ENCODE peak calls at places on chromosomes 6 and 20, in four cellular contexts. Y, E, V and G are unnamed samples.

GRCh38 chr6:34425132-34425497 is 754 bp downstream of the RPS10 start:
- DNase-seq in Y (no peak), E (no peak), V (no peak), G (no peak)

GRCh38 chr20:6819599-6819998 is 52.1 kb downstream of the BMP2 start:
- DNase-seq in Y (no peak), E (no peak), V (no peak), G (no peak)

GRCh38 chr6:106997392-106998257 is 23.1 kb upstream of the CD24 start:
- DNase-seq in Y (peak), E (no peak), V (no peak), G (no peak)

GRCh38 chr6:56714273-56714672 is 71.6 kb upstream of the DST start:
- DNase-seq in Y (no peak), E (no peak), V (no peak), G (no peak)

GRCh38 chr6:143478479-143479062 is 28.0 kb downstream of the PEX3 start:
- DNase-seq in Y (no peak), E (no peak), V (no peak), G (no peak)

GRCh38 chr6:41538556-41539182 is 7.5 kb upstream of the FOXP4 start:
- DNase-seq in Y (no peak), E (no peak), V (no peak), G (no peak)

GRCh38 chr6:51630011-51630410 is 457.4 kb downstream of the PKHD1 start:
- DNase-seq in Y (no peak), E (no peak), V (no peak), G (no peak)

GRCh38 chr6:143060354-143060805 is 309 bp upstream of the AIG1 start:
- DNase-seq in Y (peak), E (peak), V (peak), G (peak)

GRCh38 chr6:43297644-43298564 is at the start of gene SLC22A7:
- DNase-seq in Y (no peak), E (peak), V (no peak), G (no peak)

GRCh38 chr20:5491463-5491862 is 174.7 kb upstream of the PROKR2 start:
- DNase-seq in Y (no peak), E (no peak), V (no peak), G (no peak)

GRCh38 chr20:57435498-57436222 is 44.5 kb downstream of the RBM38 start:
- DNase-seq in Y (peak), E (peak), V (peak), G (peak)

GRCh38 chr6:40319124-40319523 is 268.0 kb downstream of the LRFN2 start:
- DNase-seq in Y (no peak), E (no peak), V (no peak), G (no peak)

GRCh38 chr6:149990672-149991402 is 27.1 kb downstream of the ULBP1 start:
- DNase-seq in Y (peak), E (no peak), V (peak), G (no peak)

GRCh38 chr6:130090796-130091195 is 72.4 kb downstream of the L3MBTL3 start:
- DNase-seq in Y (no peak), E (no peak), V (no peak), G (no peak)

GRCh38 chr20:6053776-6054688 is at the start of gene LRRN4:
- DNase-seq in Y (no peak), E (no peak), V (no peak), G (no peak)

GRCh38 chr20:56359212-56360132 is 698 bp downstream of the FAM210B start:
- DNase-seq in Y (peak), E (peak), V (peak), G (peak)

GRCh38 chr20:688809-689208 is 13.2 kb upstream of the SCRT2 start:
- DNase-seq in Y (no peak), E (no peak), V (no peak), G (no peak)

GRCh38 chr20:30168025-30168799 is 1089.3 kb upstream of the DEFB115 start:
- DNase-seq in Y (no peak), E (no peak), V (peak), G (peak)

GRCh38 chr6:7901056-7901455 is 9.5 kb downstream of the TXNDC5 start:
- DNase-seq in Y (no peak), E (no peak), V (no peak), G (no peak)

GRCh38 chr6:78883651-78884050 is 16.3 kb downstream of the IRAK1BP1 start:
- DNase-seq in Y (no peak), E (no peak), V (no peak), G (no peak)

GRCh38 chr20:63700199-63701050 is 4.0 kb downstream of the TNFRSF6B start:
- DNase-seq in Y (no peak), E (no peak), V (peak), G (no peak)

GRCh38 chr6:101650402-101651100 is 257.0 kb downstream of the GRIK2 start:
- DNase-seq in Y (no peak), E (no peak), V (no peak), G (no peak)

GRCh38 chr20:58141496-58141895 is 87.0 kb downstream of the ANKRD60 start:
- DNase-seq in Y (no peak), E (no peak), V (peak), G (peak)

GRCh38 chr6:48426636-48427035 is 315.6 kb upstream of the PTCHD4 start:
- DNase-seq in Y (no peak), E (no peak), V (no peak), G (no peak)

GRCh38 chr6:157184202-157185015 is 138.9 kb downstream of the TMEM242 start:
- DNase-seq in Y (peak), E (peak), V (peak), G (peak)

GRCh38 chr20:33291830-33292355 is 8.9 kb downstream of the BPIFB1 start:
- DNase-seq in Y (peak), E (no peak), V (no peak), G (no peak)

GRCh38 chr6:153032255-153032882 is 29.9 kb upstream of the MTRF1L start:
- DNase-seq in Y (no peak), E (no peak), V (no peak), G (no peak)

GRCh38 chr6:27678449-27678848 is 205.5 kb upstream of the ZNF184 start:
- DNase-seq in Y (no peak), E (no peak), V (no peak), G (no peak)

GRCh38 chr20:8372819-8373218 is 240.8 kb downstream of the PLCB1 start:
- DNase-seq in Y (no peak), E (no peak), V (no peak), G (no peak)

GRCh38 chr6:144297498-144298166 is 12.5 kb downstream of the UTRN start:
- DNase-seq in Y (no peak), E (no peak), V (no peak), G (no peak)

GRCh38 chr6:617485-618100 is 39.3 kb downstream of the HUS1B start:
- DNase-seq in Y (no peak), E (no peak), V (no peak), G (no peak)

GRCh38 chr20:35615667-35616464 is at the start of gene SPAG4:
- DNase-seq in Y (peak), E (peak), V (peak), G (peak)

GRCh38 chr20:61584851-61585250 is 332.8 kb downstream of the CDH4 start:
- DNase-seq in Y (no peak), E (peak), V (no peak), G (no peak)

GRCh38 chr6:113067612-113068262 is 720.6 kb downstream of the RFPL4B start:
- DNase-seq in Y (no peak), E (no peak), V (no peak), G (no peak)

GRCh38 chr6:45956663-45957062 is 59.0 kb downstream of the CLIC5 start:
- DNase-seq in Y (no peak), E (no peak), V (no peak), G (no peak)
- H3K27ac ChIP-seq in Y (no peak), E (no peak), V (no peak), G (no peak)

DNA sequence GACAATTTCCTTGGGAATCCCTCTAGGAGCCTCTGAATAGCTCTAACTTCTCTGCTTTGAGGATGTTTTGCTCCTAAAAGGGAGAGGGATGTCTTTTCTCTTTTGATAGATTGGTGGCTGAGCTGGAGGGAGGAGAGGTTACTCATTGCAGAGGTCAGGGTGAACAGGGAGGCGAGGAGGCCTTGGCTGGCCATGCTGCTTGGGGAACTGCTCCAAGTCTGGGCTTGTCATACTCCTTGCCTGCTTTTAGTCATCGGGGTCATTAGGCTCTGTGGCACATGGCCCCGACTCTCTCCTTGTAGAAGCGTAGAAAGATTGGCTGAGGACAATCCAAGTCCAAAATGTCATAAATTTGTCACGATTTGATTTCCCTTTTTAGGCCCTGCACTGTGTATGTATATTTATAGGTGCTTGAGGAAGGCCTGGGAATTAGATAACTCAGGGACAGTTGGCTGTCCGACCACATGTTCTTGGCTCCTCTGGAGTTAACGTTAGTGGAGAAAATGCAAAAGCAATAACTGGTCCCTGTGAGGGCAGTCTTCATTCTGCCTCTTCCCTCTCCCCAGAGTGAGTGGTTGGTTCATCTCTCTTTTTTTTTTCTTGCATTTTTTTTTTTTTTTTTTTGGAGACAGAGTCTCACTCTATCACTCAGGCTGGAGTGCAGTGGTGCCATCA is 160.1 kb downstream of the SCP2D1 start:
- DNase-seq in Y (no peak), E (no peak), V (peak), G (no peak)
- H3K27ac ChIP-seq in Y (no peak), E (no peak), V (no peak), G (no peak)

GRCh38 chr20:62684986-62685385 is 23.6 kb upstream of the NTSR1 start:
- DNase-seq in Y (no peak), E (no peak), V (no peak), G (no peak)
- H3K27ac ChIP-seq in Y (no peak), E (no peak), V (no peak), G (no peak)

DNA sequence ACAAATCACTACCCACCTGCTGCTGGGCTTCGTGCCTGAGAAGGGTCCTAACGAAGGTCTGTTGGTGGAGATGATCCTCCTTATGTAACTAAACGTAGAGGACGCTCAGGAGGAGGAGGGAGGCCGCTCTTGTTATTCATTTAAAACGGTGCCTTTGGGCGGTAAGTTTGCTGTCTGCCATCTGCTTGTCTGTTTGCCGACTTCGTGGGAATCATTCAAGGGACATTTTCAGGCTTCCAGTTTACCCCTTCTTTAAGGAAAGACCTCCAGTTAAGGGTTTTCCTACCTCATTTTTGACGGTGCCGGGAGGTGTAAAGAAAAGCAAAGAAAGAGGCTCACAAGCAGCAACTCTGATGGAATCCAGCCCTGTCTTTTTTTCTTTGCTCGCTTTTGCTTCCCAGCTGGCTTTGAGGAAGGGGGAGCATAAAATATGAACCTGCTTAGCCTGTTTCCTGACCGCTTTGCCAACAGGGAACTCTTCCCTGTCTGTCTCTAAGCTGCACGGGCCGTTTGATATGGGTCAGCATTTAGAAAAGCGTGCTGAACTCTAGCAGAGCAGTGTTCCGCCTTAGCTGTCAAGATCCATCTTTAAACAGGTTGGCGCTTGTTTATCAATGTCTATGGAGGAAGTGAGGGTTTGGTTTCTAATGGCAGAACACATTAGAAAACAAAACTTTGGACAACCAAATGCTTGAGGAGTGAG is 13.8 kb downstream of the SYTL3 start:
- DNase-seq in Y (no peak), E (no peak), V (no peak), G (no peak)
- H3K27ac ChIP-seq in Y (peak), E (peak), V (no peak), G (no peak)